ENCODE peak calls at places on chromosomes 3 and 15, in four cellular contexts. G is HepG2, C is mammary epithelial cell, N is adipocyte. I is an unnamed sample.

GRCh38 chr3:127037423-127037841 is 54.5 kb downstream of the PLXNA1 start:
- DNase-seq in G (no peak), C (no peak), N (no peak), I (no peak)

GRCh38 chr3:118846176-118846575 is 188.5 kb downstream of the IGSF11 start:
- DNase-seq in G (no peak), C (no peak), N (no peak), I (no peak)

GRCh38 chr3:94269763-94270162 is 206.9 kb downstream of the NSUN3 start:
- DNase-seq in G (no peak), C (no peak), N (no peak), I (no peak)

GRCh38 chr3:5136619-5137429 is 14.7 kb downstream of the ARL8B start:
- DNase-seq in G (peak), C (peak), N (no peak), I (peak)

GRCh38 chr3:128498127-128498626 is 5.2 kb upstream of the GATA2 start:
- DNase-seq in G (no peak), C (no peak), N (no peak), I (no peak)

GRCh38 chr3:133927543-133928066 is 31.9 kb upstream of the RAB6B start:
- DNase-seq in G (no peak), C (no peak), N (peak), I (peak)

GRCh38 chr3:27681249-27681748 is 40.8 kb downstream of the EOMES start:
- DNase-seq in G (peak), C (peak), N (peak), I (peak)

GRCh38 chr3:47647550-47647949 is 68.9 kb upstream of the CSPG5 start:
- DNase-seq in G (no peak), C (no peak), N (no peak), I (no peak)

GRCh38 chr3:111928613-111929012 is 50.2 kb upstream of the ABHD10 start:
- DNase-seq in G (no peak), C (no peak), N (no peak), I (no peak)
- H3K9ac ChIP-seq in G (no peak), C (no peak), N (no peak), I (no peak)

GRCh38 chr3:112320698-112321097 is 12.3 kb upstream of the CD200 start:
- DNase-seq in G (no peak), C (no peak), N (no peak), I (no peak)

GRCh38 chr3:112327371-112327951 is 5.5 kb upstream of the CD200 start:
- DNase-seq in G (peak), C (peak), N (peak), I (peak)

GRCh38 chr3:112319516-112320276 is 13.3 kb upstream of the CD200 start:
- DNase-seq in G (no peak), C (peak), N (no peak), I (no peak)

GRCh38 chr3:112321867-112322652 is 10.9 kb upstream of the CD200 start:
- DNase-seq in G (peak), C (no peak), N (no peak), I (no peak)
- H3K9ac ChIP-seq in G (no peak), C (no peak), N (no peak), I (no peak)

GRCh38 chr15:75902129-75902557 is 1.5 kb upstream of the FBXO22 start:
- DNase-seq in G (no peak), C (no peak), N (no peak), I (no peak)
- H3K9ac ChIP-seq in G (no peak), C (no peak), N (no peak), I (no peak)

GRCh38 chr3:112001516-112001915 is 2.8 kb downstream of the TAGLN3 start:
- DNase-seq in G (no peak), C (no peak), N (no peak), I (no peak)

GRCh38 chr3:112002458-112002971 is 3.8 kb downstream of the TAGLN3 start:
- DNase-seq in G (no peak), C (peak), N (no peak), I (no peak)

GRCh38 chr3:111999924-112000835 is 1.5 kb downstream of the TAGLN3 start:
- DNase-seq in G (no peak), C (no peak), N (no peak), I (no peak)

GRCh38 chr3:112000971-112001370 is 2.2 kb downstream of the TAGLN3 start:
- DNase-seq in G (no peak), C (no peak), N (no peak), I (no peak)

DNA sequence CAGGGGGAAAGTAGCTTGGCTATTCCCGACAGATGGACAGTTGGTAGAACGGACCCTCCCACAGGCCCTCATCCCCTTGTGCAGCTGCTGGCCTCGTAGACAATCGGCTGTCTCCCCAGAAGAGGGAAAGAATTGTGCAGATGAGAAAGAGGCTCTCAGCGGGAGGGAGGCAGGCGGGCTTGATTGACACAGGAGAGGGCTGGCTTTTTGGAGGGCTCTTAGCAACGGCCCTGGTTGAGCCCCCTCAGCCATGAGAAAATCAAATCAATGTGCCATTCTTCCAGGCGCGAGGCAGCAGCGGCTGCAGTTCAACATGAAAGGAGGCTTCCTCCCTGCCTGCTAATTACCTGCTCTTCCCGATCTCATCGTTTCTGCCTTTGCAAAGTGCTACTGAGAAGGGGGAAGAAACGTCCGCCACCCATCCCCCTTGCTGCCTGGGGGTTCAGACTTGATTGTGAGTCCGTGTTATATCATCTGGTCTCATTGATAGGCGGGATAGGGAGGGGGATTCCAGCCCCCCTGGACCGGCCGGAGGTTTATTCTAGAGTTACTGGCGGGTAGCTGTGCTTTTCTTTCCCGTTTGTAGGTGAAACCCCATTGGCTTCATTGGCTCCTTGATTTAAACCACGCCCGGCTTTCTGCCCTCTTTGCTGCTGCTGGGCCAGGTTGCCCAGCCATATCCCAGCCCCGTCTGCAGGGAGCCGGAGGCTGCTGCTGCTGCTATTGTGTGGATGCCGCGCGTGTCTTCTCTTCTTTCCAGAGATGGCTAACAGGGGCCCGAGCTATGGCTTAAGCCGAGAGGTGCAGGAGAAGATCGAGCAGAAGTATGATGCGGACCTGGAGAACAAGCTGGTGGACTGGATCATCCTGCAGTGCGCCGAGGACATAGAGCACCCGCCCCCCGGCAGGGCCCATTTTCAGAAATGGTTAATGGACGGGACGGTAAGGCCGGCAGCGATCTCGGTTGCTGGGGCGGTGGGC is at the start of gene TAGLN3:
- DNase-seq in G (no peak), C (peak), N (peak), I (no peak)
- H3K9ac ChIP-seq in G (no peak), C (peak), N (no peak), I (peak)

DNA sequence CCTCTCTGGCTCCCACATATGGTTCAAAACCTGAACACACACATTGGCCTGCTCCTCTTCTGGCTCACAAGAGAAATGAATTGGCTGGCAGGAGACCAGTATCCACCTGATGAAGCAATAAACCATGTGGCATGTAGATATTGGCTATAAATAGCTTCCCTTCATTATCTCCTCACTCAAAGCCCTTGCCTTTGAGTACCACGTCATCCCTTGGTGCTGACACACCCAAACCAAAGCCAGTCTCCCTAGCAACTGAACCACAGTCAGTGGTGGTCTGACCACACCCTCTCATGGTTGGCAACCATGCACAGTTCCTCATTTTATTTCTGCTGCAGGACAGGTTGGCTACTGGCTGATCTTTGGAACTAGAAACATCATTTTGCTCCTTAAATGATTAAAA is 98.8 kb downstream of the ZNF621 start:
- DNase-seq in G (no peak), C (peak), N (no peak), I (peak)
- H3K9ac ChIP-seq in G (no peak), C (no peak), N (no peak), I (no peak)

DNA sequence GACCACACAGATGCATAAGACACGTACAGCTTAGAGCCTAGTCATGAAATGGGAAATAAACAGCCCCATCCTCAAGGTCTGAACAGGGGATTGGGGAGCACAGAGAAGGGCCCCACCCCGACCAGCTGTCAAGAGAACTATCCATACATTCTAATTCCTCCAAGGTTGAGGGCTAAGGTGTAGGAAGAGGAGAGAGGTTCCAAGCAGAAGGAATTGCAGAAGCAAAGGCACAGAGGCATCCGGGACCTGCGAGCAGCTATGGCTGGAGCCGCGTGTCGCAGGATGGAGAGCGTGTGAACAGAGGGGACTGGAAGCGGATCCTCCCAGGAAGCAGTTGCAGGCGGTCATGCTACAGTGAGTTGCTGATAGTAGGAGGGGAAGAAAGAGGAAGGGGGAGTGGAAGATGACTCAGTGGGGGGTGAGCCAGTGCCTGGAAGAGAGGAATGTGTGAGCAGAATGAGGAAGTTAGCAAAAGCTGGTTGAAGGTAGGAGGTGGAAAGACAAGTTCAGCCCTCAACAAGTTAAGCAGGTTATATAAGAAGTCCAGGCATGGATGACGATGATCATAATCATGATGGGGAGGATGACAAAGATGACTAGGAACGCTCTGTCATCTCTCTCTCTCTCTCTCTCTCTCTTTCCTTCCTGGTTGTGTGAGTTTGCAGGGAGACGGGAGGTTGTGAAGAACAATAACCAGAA is 89.7 kb downstream of the LIPC start:
- DNase-seq in G (peak), C (peak), N (peak), I (no peak)
- H3K9ac ChIP-seq in G (no peak), C (no peak), N (no peak), I (no peak)

GRCh38 chr15:28037969-28038640 is 61.0 kb downstream of the OCA2 start:
- DNase-seq in G (peak), C (no peak), N (no peak), I (no peak)

GRCh38 chr15:28027714-28028076 is 71.4 kb downstream of the OCA2 start:
- DNase-seq in G (no peak), C (no peak), N (no peak), I (no peak)

DNA sequence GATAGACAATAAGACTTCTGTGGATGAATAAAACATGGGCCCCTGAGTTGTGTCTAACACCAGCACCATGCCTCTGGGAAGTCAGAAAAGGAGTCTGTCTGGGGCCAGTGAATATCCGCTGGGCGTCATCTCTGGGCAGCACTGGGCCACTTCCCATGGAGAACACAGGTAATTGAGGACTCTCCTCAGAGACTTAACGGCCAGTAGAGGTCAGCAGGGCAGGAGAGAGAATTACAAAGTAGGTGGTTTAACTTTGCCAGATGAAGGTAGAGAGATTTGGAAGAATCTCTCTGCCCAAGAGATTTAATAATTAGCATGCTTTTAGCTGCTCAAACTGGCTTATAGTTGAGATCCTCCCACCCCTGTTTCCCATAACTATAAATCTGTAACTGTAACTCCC is 65.7 kb downstream of the OCA2 start:
- DNase-seq in G (no peak), C (no peak), N (no peak), I (no peak)
- H3K9ac ChIP-seq in G (no peak), C (no peak), N (no peak), I (no peak)

GRCh38 chr3:193815246-193816027 is 222.4 kb downstream of the OPA1 start:
- DNase-seq in G (no peak), C (no peak), N (no peak), I (no peak)

GRCh38 chr3:193814166-193814565 is 221.2 kb downstream of the OPA1 start:
- DNase-seq in G (no peak), C (no peak), N (no peak), I (no peak)

GRCh38 chr3:193816028-193816395 is 223.0 kb downstream of the OPA1 start:
- DNase-seq in G (no peak), C (no peak), N (no peak), I (no peak)

GRCh38 chr3:193819117-193819978 is 226.3 kb downstream of the OPA1 start:
- DNase-seq in G (no peak), C (no peak), N (no peak), I (no peak)

DNA sequence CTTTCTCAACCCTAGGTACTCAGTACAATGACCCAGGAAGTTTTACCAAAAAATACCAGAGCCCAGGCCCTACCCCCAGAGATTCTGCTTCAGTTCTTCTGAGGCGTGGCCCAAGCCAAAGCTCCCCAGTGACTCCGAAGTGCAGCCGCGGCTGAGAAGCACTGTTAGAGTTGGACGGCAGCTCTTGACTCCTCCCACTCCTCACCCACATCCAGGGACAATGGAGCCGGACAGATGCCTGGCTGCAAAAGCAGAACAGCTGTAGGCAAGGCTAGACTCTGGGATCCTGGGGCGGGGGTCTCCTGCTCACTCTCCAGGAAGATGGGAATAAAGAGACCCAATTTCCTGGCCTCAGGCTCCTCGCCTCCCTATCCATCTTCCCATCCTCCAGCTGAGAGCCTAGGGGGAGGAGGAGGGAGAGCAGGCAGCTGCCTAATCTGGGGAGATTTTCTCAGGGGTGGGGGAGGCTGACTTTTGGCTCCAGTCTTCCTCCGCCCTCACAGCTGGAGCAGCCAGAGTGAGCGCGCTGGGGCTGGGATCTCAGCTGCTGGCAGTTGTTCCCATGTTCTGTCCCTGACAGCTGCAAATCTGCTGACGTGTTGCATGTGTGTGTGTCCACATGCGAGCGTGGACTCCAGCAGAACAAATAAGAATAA is 223.8 kb downstream of the OPA1 start:
- DNase-seq in G (no peak), C (no peak), N (no peak), I (no peak)
- H3K9ac ChIP-seq in G (no peak), C (no peak), N (no peak), I (no peak)